ENCODE peak calls at places on chromosome 2, in four cellular contexts. U is PC-9, F is neuronal stem cell, W is OCI-LY7. X is an unnamed sample.

GRCh38 chr2:197168705-197169104 is 141.9 kb downstream of the ANKRD44 start:
- DNase-seq in U (peak), F (peak), W (peak), X (no peak)

GRCh38 chr2:6760132-6760531 is 105.6 kb downstream of the CMPK2 start:
- DNase-seq in U (no peak), F (no peak), W (no peak), X (no peak)

GRCh38 chr2:105744909-105745853 is at the start of gene NCK2:
- DNase-seq in U (peak), F (peak), W (peak), X (no peak)

GRCh38 chr2:222673883-222674282 is 2.4 kb downstream of the MOGAT1 start:
- DNase-seq in U (no peak), F (no peak), W (no peak), X (no peak)

GRCh38 chr2:44897406-44897805 is 44.1 kb upstream of the SIX3 start:
- DNase-seq in U (no peak), F (no peak), W (no peak), X (no peak)

GRCh38 chr2:104976603-104977120 is 61.2 kb upstream of the MRPS9 start:
- DNase-seq in U (no peak), F (no peak), W (peak), X (no peak)

GRCh38 chr2:28271231-28271913 is 121.3 kb upstream of the FOSL2 start:
- DNase-seq in U (no peak), F (no peak), W (no peak), X (no peak)

GRCh38 chr2:172861632-172862031 is 126.0 kb downstream of the RAPGEF4 start:
- DNase-seq in U (no peak), F (no peak), W (no peak), X (no peak)

GRCh38 chr2:66317268-66317899 is 117.5 kb upstream of the MEIS1 start:
- DNase-seq in U (no peak), F (no peak), W (no peak), X (no peak)

GRCh38 chr2:216792222-216793001 is 67.5 kb downstream of the TNP1 start:
- DNase-seq in U (peak), F (no peak), W (no peak), X (no peak)

GRCh38 chr2:140526575-140526974 is 1604.2 kb downstream of the LRP1B start:
- DNase-seq in U (no peak), F (no peak), W (no peak), X (no peak)

GRCh38 chr2:168105127-168105683 is 142.2 kb downstream of the STK39 start:
- DNase-seq in U (no peak), F (no peak), W (no peak), X (no peak)

GRCh38 chr2:230286048-230286447 is 40.9 kb upstream of the SP140L start:
- DNase-seq in U (no peak), F (no peak), W (no peak), X (no peak)

GRCh38 chr2:218026676-218027425 is 24.1 kb upstream of the TNS1 start:
- DNase-seq in U (no peak), F (no peak), W (no peak), X (no peak)

GRCh38 chr2:235212501-235212900 is 260.7 kb downstream of the SH3BP4 start:
- DNase-seq in U (no peak), F (no peak), W (no peak), X (no peak)

GRCh38 chr2:10083692-10084566 is 3.7 kb upstream of the CYS1 start:
- DNase-seq in U (no peak), F (no peak), W (peak), X (no peak)

GRCh38 chr2:105796791-105797190 is 52.1 kb downstream of the NCK2 start:
- DNase-seq in U (no peak), F (no peak), W (no peak), X (no peak)

GRCh38 chr2:12074126-12074883 is 327.9 kb downstream of the LPIN1 start:
- DNase-seq in U (no peak), F (peak), W (no peak), X (no peak)

GRCh38 chr2:128276878-128277675 is 41.6 kb downstream of the HS6ST1 start:
- DNase-seq in U (no peak), F (no peak), W (no peak), X (no peak)

GRCh38 chr2:119259296-119259860 is 35.7 kb downstream of the STEAP3 start:
- DNase-seq in U (no peak), F (peak), W (no peak), X (no peak)

GRCh38 chr2:48651127-48651526 is 33.5 kb downstream of the GTF2A1L start:
- DNase-seq in U (no peak), F (no peak), W (no peak), X (no peak)

GRCh38 chr2:112547333-112547732 is 5.1 kb downstream of the POLR1B start:
- DNase-seq in U (no peak), F (no peak), W (no peak), X (no peak)

GRCh38 chr2:112542974-112543760 is 902 bp downstream of the POLR1B start:
- DNase-seq in U (no peak), F (no peak), W (peak), X (no peak)

GRCh38 chr2:112540906-112541305 is 1.4 kb upstream of the POLR1B start:
- DNase-seq in U (no peak), F (no peak), W (peak), X (no peak)

GRCh38 chr2:112541315-112542122 is 746 bp upstream of the POLR1B start:
- DNase-seq in U (no peak), F (peak), W (peak), X (no peak)

DNA sequence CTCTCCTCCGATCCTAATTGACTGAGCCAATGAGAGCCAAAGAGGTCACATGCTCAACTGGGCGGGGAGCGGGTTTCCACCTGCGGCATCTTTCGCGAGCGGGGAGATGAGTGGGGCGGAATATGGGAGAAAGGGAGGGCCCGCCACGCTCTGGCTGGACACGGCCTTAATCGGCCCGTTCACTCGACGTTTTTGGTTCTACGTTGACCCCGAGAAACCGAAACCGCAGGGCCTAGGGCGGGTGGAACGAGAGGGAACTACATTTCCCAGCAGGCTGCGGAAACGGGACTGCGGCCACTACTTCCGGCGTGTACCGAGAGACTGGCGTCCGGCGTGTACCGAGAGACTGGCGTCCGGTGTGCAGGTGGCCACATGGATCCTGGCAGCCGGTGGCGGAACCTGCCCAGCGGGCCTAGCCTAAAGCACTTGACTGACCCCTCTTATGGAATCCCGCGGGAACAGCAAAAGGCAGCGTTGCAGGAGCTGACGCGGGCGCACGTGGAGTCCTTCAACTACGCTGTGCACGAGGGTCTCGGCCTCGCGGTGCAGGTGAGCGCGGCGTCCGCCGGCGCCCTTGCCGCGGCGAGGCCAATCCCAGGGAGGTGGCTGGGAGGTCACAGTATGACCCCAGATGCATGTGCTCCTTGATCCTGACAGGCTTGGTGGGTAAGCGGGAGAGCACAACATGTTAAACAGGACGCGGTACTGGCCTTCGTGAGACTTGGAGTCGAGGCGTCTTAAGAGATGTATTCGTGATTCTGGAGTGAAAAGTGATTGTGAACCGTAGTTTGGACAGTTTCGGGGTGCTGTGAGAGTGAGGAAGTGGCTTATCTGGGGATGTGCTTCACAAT is at the start of gene POLR1B:
- DNase-seq in U (peak), F (peak), W (peak), X (peak)
- H2AFZ ChIP-seq in U (peak), F (peak), W (peak), X (peak)

GRCh38 chr2:157903051-157903625 is 27.0 kb upstream of the ACVR1 start:
- DNase-seq in U (no peak), F (no peak), W (no peak), X (no peak)
- H2AFZ ChIP-seq in U (no peak), F (no peak), W (no peak), X (no peak)

GRCh38 chr2:134917958-134918517 is 584 bp upstream of the CCNT2 start:
- DNase-seq in U (no peak), F (peak), W (peak), X (peak)
- H2AFZ ChIP-seq in U (peak), F (peak), W (peak), X (peak)

GRCh38 chr2:126973745-126974144 is 75.1 kb downstream of the TEX51 start:
- DNase-seq in U (no peak), F (no peak), W (no peak), X (no peak)
- H2AFZ ChIP-seq in U (no peak), F (no peak), W (no peak), X (no peak)

GRCh38 chr2:127025357-127026062 is 81.4 kb downstream of the BIN1 start:
- DNase-seq in U (no peak), F (peak), W (peak), X (no peak)
- H2AFZ ChIP-seq in U (no peak), F (peak), W (peak), X (peak)